ENCODE peak calls at places on chromosomes 6 and 20, in five cellular contexts. One of them, this sample, is unnamed.

GRCh38 chr20:13022401-13023170 is 13.8 kb downstream of the SPTLC3 start:
- DNase-seq in adipocyte: peak; percentile 33
- DNase-seq in trophoblast cell: no peak
- DNase-seq in endodermal cell: peak; percentile 63
- DNase-seq in fibroblast of lung: peak; percentile 83
- DNase-seq in this sample: peak; percentile 81

GRCh38 chr20:22584922-22585785 is 782 bp upstream of the FOXA2 start:
- DNase-seq in adipocyte: no peak
- DNase-seq in trophoblast cell: no peak
- DNase-seq in endodermal cell: peak; percentile 86
- DNase-seq in fibroblast of lung: no peak
- DNase-seq in this sample: no peak

GRCh38 chr6:89148016-89148750 is 2.3 kb downstream of the PM20D2 start:
- DNase-seq in adipocyte: no peak
- DNase-seq in trophoblast cell: no peak
- DNase-seq in endodermal cell: no peak
- DNase-seq in fibroblast of lung: peak; percentile 6
- DNase-seq in this sample: no peak

GRCh38 chr20:22577515-22578220 is 6.7 kb downstream of the FOXA2 start:
- DNase-seq in adipocyte: no peak
- DNase-seq in trophoblast cell: no peak
- DNase-seq in endodermal cell: peak; percentile 88
- DNase-seq in fibroblast of lung: no peak
- DNase-seq in this sample: no peak

GRCh38 chr20:37911838-37912273 is 8.9 kb downstream of the VSTM2L start:
- DNase-seq in adipocyte: peak; percentile 54
- DNase-seq in trophoblast cell: peak; percentile 31
- DNase-seq in endodermal cell: peak; percentile 89
- DNase-seq in fibroblast of lung: peak; percentile 43
- DNase-seq in this sample: peak; percentile 23

GRCh38 chr6:150831577-150831976 is 33.9 kb upstream of the MTHFD1L start:
- DNase-seq in adipocyte: no peak
- DNase-seq in trophoblast cell: no peak
- DNase-seq in endodermal cell: no peak
- DNase-seq in fibroblast of lung: no peak
- DNase-seq in this sample: no peak

GRCh38 chr6:43163899-43164298 is 7.2 kb upstream of the SRF start:
- DNase-seq in adipocyte: no peak
- DNase-seq in trophoblast cell: no peak
- DNase-seq in endodermal cell: no peak
- DNase-seq in fibroblast of lung: no peak
- DNase-seq in this sample: no peak

GRCh38 chr6:13338038-13338437 is 9.7 kb upstream of the TBC1D7 start:
- DNase-seq in adipocyte: no peak
- DNase-seq in trophoblast cell: no peak
- DNase-seq in endodermal cell: no peak
- DNase-seq in fibroblast of lung: no peak
- DNase-seq in this sample: no peak

GRCh38 chr6:110628330-110628729 is 151.9 kb upstream of the SLC22A16 start:
- DNase-seq in adipocyte: peak; percentile 53
- DNase-seq in trophoblast cell: no peak
- DNase-seq in endodermal cell: no peak
- DNase-seq in fibroblast of lung: peak; percentile 78
- DNase-seq in this sample: peak; percentile 67

DNA sequence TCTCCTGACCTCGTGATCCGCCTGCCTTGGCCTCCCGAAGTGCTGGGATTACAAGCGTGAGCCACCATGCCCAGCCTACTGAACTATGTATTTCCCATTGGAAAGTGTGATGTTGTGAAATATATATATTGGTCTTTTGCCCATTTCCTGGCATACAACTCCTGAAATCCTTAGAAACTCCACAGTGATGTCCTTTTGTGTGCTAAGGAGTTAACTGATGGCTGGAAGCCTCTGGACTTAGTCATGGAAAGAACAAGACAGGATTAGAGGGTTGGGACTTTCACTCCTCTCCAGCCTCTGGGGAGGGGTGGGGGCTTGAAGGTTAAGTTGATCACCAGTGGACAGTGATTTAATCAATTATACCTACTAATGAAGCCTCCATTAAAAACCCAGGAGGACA is 7.1 kb downstream of the PANK2 start:
- DNase-seq in adipocyte: peak; percentile 17
- DNase-seq in trophoblast cell: no peak
- DNase-seq in endodermal cell: no peak
- DNase-seq in fibroblast of lung: peak; percentile 50
- DNase-seq in this sample: no peak
- H3K4me1 ChIP-seq in adipocyte: peaks cover 58% of the 10 kb centered on the region
- H3K4me1 ChIP-seq in trophoblast cell: peaks cover 6% of the 10 kb centered on the region
- H3K4me1 ChIP-seq in endodermal cell: peaks cover 3% of the 10 kb centered on the region
- H3K4me1 ChIP-seq in fibroblast of lung: peaks cover 11% of the 10 kb centered on the region
- H3K4me1 ChIP-seq in this sample: peaks cover 26% of the 10 kb centered on the region

GRCh38 chr6:33729059-33729458 is 17.6 kb upstream of the UQCC2 start:
- DNase-seq in adipocyte: no peak
- DNase-seq in trophoblast cell: no peak
- DNase-seq in endodermal cell: no peak
- DNase-seq in fibroblast of lung: no peak
- DNase-seq in this sample: no peak
- H3K9ac ChIP-seq in adipocyte: no peak overlapping the region
- H3K9ac ChIP-seq in trophoblast cell: no peak overlapping the region
- H3K9ac ChIP-seq in endodermal cell: no peak overlapping the region
- H3K9ac ChIP-seq in fibroblast of lung: no peak overlapping the region
- H3K9ac ChIP-seq in this sample: no peak overlapping the region

GRCh38 chr6:52306972-52307849 is 22.7 kb upstream of the MCM3 start:
- DNase-seq in adipocyte: no peak
- DNase-seq in trophoblast cell: peak; percentile 95
- DNase-seq in endodermal cell: peak; percentile 71
- DNase-seq in fibroblast of lung: no peak
- DNase-seq in this sample: no peak
- H3K4me1 ChIP-seq in adipocyte: no peaks in the 10 kb centered on the region
- H3K4me1 ChIP-seq in trophoblast cell: peaks cover 40% of the 10 kb centered on the region
- H3K4me1 ChIP-seq in endodermal cell: no peaks in the 10 kb centered on the region
- H3K4me1 ChIP-seq in fibroblast of lung: no peaks in the 10 kb centered on the region
- H3K4me1 ChIP-seq in this sample: no peaks in the 10 kb centered on the region

DNA sequence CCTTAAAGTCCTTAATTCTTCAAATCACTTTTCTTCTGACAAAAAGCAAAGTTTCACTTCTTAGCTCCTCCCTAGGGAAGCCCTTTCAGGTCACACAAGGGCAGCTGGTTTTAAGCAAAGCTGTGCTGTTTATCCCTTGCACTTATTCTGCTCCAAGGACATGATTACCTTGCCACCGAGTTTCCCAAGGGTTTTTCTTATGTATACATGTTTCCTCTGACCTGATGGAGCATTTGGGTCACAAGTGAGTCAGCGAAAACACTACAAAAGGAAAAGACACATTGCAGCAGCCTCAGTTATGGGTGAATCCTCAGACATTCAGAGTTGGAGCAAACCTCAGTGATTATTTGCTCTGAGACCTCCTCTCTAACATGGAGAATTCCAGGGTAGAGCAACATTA is 26.6 kb upstream of the ILRUN start:
- DNase-seq in adipocyte: peak; percentile 24
- DNase-seq in trophoblast cell: no peak
- DNase-seq in endodermal cell: no peak
- DNase-seq in fibroblast of lung: peak; percentile 19
- DNase-seq in this sample: no peak
- H3K9ac ChIP-seq in adipocyte: no peak overlapping the region
- H3K9ac ChIP-seq in trophoblast cell: no peak overlapping the region
- H3K9ac ChIP-seq in endodermal cell: no peak overlapping the region
- H3K9ac ChIP-seq in fibroblast of lung: no peak overlapping the region
- H3K9ac ChIP-seq in this sample: no peak overlapping the region

GRCh38 chr6:138972226-138972665 is 15.8 kb downstream of the REPS1 start:
- DNase-seq in adipocyte: no peak
- DNase-seq in trophoblast cell: no peak
- DNase-seq in endodermal cell: no peak
- DNase-seq in fibroblast of lung: peak; percentile 68
- DNase-seq in this sample: peak; percentile 60

GRCh38 chr6:138966870-138967269 is 21.2 kb downstream of the REPS1 start:
- DNase-seq in adipocyte: no peak
- DNase-seq in trophoblast cell: no peak
- DNase-seq in endodermal cell: no peak
- DNase-seq in fibroblast of lung: no peak
- DNase-seq in this sample: no peak

GRCh38 chr6:138971601-138972000 is 16.5 kb downstream of the REPS1 start:
- DNase-seq in adipocyte: no peak
- DNase-seq in trophoblast cell: no peak
- DNase-seq in endodermal cell: peak; percentile 67
- DNase-seq in fibroblast of lung: peak; percentile 39
- DNase-seq in this sample: peak; percentile 25

GRCh38 chr6:138970856-138971425 is 17.1 kb downstream of the REPS1 start:
- DNase-seq in adipocyte: peak; percentile 71
- DNase-seq in trophoblast cell: peak; percentile 82
- DNase-seq in endodermal cell: no peak
- DNase-seq in fibroblast of lung: peak; percentile 97
- DNase-seq in this sample: peak; percentile 96

DNA sequence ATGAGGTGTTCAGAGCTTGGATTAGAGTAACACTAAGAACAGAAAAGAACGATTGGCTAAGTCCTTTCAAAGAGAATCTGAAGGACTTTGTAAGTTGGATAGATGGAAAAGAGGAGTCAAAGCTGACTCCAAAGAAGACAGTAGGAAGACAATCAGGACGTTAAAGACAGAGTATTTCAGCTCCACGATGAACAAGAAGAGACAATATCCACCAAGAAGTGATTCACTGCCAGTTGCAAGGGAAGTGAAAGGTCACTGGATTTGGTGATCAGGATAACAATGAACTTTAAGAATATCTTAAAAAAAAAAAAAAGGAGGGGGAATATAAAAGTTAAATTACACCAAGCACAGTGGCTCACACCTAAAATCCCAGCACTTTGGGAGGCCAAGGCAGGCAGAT is 17.9 kb downstream of the REPS1 start:
- DNase-seq in adipocyte: no peak
- DNase-seq in trophoblast cell: no peak
- DNase-seq in endodermal cell: no peak
- DNase-seq in fibroblast of lung: no peak
- DNase-seq in this sample: no peak
- H3K4me1 ChIP-seq in adipocyte: peaks cover 48% of the 10 kb centered on the region
- H3K4me1 ChIP-seq in trophoblast cell: peaks cover 6% of the 10 kb centered on the region
- H3K4me1 ChIP-seq in endodermal cell: peaks cover 2% of the 10 kb centered on the region
- H3K4me1 ChIP-seq in fibroblast of lung: peaks cover 23% of the 10 kb centered on the region
- H3K4me1 ChIP-seq in this sample: peaks cover 43% of the 10 kb centered on the region

GRCh38 chr6:34011298-34011697 is 134.6 kb downstream of the GRM4 start:
- DNase-seq in adipocyte: no peak
- DNase-seq in trophoblast cell: no peak
- DNase-seq in endodermal cell: no peak
- DNase-seq in fibroblast of lung: no peak
- DNase-seq in this sample: no peak

GRCh38 chr6:34004706-34005105 is 141.2 kb downstream of the GRM4 start:
- DNase-seq in adipocyte: no peak
- DNase-seq in trophoblast cell: no peak
- DNase-seq in endodermal cell: no peak
- DNase-seq in fibroblast of lung: no peak
- DNase-seq in this sample: no peak

GRCh38 chr6:34001706-34002645 is 143.9 kb downstream of the GRM4 start:
- DNase-seq in adipocyte: no peak
- DNase-seq in trophoblast cell: no peak
- DNase-seq in endodermal cell: no peak
- DNase-seq in fibroblast of lung: no peak
- DNase-seq in this sample: no peak

GRCh38 chr6:34003962-34004361 is 141.9 kb downstream of the GRM4 start:
- DNase-seq in adipocyte: no peak
- DNase-seq in trophoblast cell: no peak
- DNase-seq in endodermal cell: no peak
- DNase-seq in fibroblast of lung: no peak
- DNase-seq in this sample: no peak

GRCh38 chr6:34005845-34006644 is 139.8 kb downstream of the GRM4 start:
- DNase-seq in adipocyte: no peak
- DNase-seq in trophoblast cell: no peak
- DNase-seq in endodermal cell: peak; percentile 74
- DNase-seq in fibroblast of lung: no peak
- DNase-seq in this sample: no peak
- H3K9ac ChIP-seq in adipocyte: no peak overlapping the region
- H3K9ac ChIP-seq in trophoblast cell: no peak overlapping the region
- H3K9ac ChIP-seq in endodermal cell: no peak overlapping the region
- H3K9ac ChIP-seq in fibroblast of lung: no peak overlapping the region
- H3K9ac ChIP-seq in this sample: no peak overlapping the region